ENCODE peak calls at places on chromosome 3, in five cellular contexts. I is stimulated activated effector memory CD8-positive, alpha-beta T cell treated with anti-CD3 and anti-CD28 coated beads, Interleukin-12 subunit alpha, Interleukin-12 subunit beta, amount 100 ng/mL, for 72 hours; Z is activated CD4-positive, alpha-beta T cell treated with anti-CD3 and anti-CD28 coated beads for 36 hours; M is left cardiac atrium; B is IMR-90. O is an unnamed sample.

GRCh38 chr3:137420198-137420995 is 343.7 kb upstream of the SOX14 start:
- ATAC-seq in I (no peak), Z (no peak), M (no peak), B (no peak), O (no peak)

GRCh38 chr3:54223063-54223462 is 100.7 kb downstream of the CACNA2D3 start:
- ATAC-seq in I (no peak), Z (no peak), M (no peak), B (no peak), O (no peak)

GRCh38 chr3:133303430-133303829 is 96.4 kb upstream of the BFSP2 start:
- ATAC-seq in I (no peak), Z (no peak), M (no peak), B (peak), O (no peak)

GRCh38 chr3:46565113-46565490 is 1.0 kb downstream of the LRRC2 start:
- ATAC-seq in I (no peak), Z (peak), M (no peak), B (no peak), O (no peak)

GRCh38 chr3:110133971-110134370 is 796.6 kb upstream of the DPPA4 start:
- ATAC-seq in I (no peak), Z (no peak), M (no peak), B (peak), O (no peak)

GRCh38 chr3:177823701-177824189 is 626.5 kb upstream of the TBL1XR1 start:
- ATAC-seq in I (no peak), Z (no peak), M (peak), B (no peak), O (peak)

GRCh38 chr3:186633481-186633880 is 6.7 kb upstream of the FETUB start:
- ATAC-seq in I (no peak), Z (no peak), M (no peak), B (no peak), O (no peak)

GRCh38 chr3:14821151-14821550 is 2.4 kb downstream of the FGD5 start:
- ATAC-seq in I (no peak), Z (no peak), M (no peak), B (no peak), O (no peak)

GRCh38 chr3:71428841-71429609 is 154.5 kb downstream of the FOXP1 start:
- ATAC-seq in I (no peak), Z (no peak), M (peak), B (peak), O (no peak)

GRCh38 chr3:142597898-142598297 is 1.7 kb downstream of the PLS1 start:
- ATAC-seq in I (no peak), Z (no peak), M (no peak), B (no peak), O (no peak)

GRCh38 chr3:71955549-71956373 is 170.8 kb upstream of the PROK2 start:
- ATAC-seq in I (peak), Z (peak), M (peak), B (peak), O (peak)

GRCh38 chr3:10228248-10228950 is 19.9 kb upstream of the TATDN2 start:
- ATAC-seq in I (peak), Z (peak), M (no peak), B (no peak), O (no peak)

GRCh38 chr3:101876142-101876541 is 26.8 kb downstream of the NFKBIZ start:
- ATAC-seq in I (no peak), Z (no peak), M (no peak), B (no peak), O (no peak)